ENCODE peak calls at places on chromosomes 6 and 20, in five cellular contexts. One of them, this sample, is unnamed.

GRCh38 chr6:155292711-155293110 is 21.6 kb downstream of the TFB1M start:
- DNase-seq in cardiac muscle cell: no peak
- DNase-seq in Peyer's patch: no peak
- DNase-seq in psoas muscle: no peak
- DNase-seq in CD8-positive, alpha-beta T cell: no peak
- DNase-seq in this sample: no peak

GRCh38 chr6:116556065-116556464 is 2.5 kb downstream of the CALHM4 start:
- DNase-seq in psoas muscle: no peak
- DNase-seq in cardiac muscle cell: no peak
- DNase-seq in Peyer's patch: no peak
- DNase-seq in CD8-positive, alpha-beta T cell: no peak
- DNase-seq in this sample: no peak

GRCh38 chr6:143150291-143150690 is 89.6 kb downstream of the AIG1 start:
- DNase-seq in psoas muscle: no peak
- DNase-seq in cardiac muscle cell: no peak
- DNase-seq in Peyer's patch: no peak
- DNase-seq in CD8-positive, alpha-beta T cell: no peak
- DNase-seq in this sample: no peak

GRCh38 chr6:7546832-7547714 is 5.6 kb downstream of the DSP start:
- DNase-seq in psoas muscle: no peak
- DNase-seq in CD8-positive, alpha-beta T cell: no peak
- DNase-seq in cardiac muscle cell: no peak
- DNase-seq in Peyer's patch: no peak
- DNase-seq in this sample: no peak

GRCh38 chr6:52994031-52994788 is 874 bp downstream of the GSTA4 start:
- DNase-seq in cardiac muscle cell: peak; percentile 35
- DNase-seq in psoas muscle: peak; percentile 53
- DNase-seq in CD8-positive, alpha-beta T cell: no peak
- DNase-seq in Peyer's patch: no peak
- DNase-seq in this sample: no peak

GRCh38 chr20:15992564-15992963 is 580.7 kb downstream of the KIF16B start:
- DNase-seq in cardiac muscle cell: no peak
- DNase-seq in psoas muscle: no peak
- DNase-seq in Peyer's patch: no peak
- DNase-seq in CD8-positive, alpha-beta T cell: no peak
- DNase-seq in this sample: no peak

GRCh38 chr6:83872386-83873118 is 13.1 kb downstream of the CYB5R4 start:
- DNase-seq in Peyer's patch: no peak
- DNase-seq in CD8-positive, alpha-beta T cell: no peak
- DNase-seq in psoas muscle: no peak
- DNase-seq in cardiac muscle cell: no peak
- DNase-seq in this sample: no peak

GRCh38 chr6:158502593-158502950 is 57.3 kb upstream of the TMEM181 start:
- DNase-seq in psoas muscle: no peak
- DNase-seq in CD8-positive, alpha-beta T cell: no peak
- DNase-seq in Peyer's patch: no peak
- DNase-seq in cardiac muscle cell: no peak
- DNase-seq in this sample: no peak

GRCh38 chr20:51486197-51487005 is 56.1 kb downstream of the NFATC2 start:
- DNase-seq in CD8-positive, alpha-beta T cell: no peak
- DNase-seq in cardiac muscle cell: no peak
- DNase-seq in psoas muscle: no peak
- DNase-seq in Peyer's patch: no peak
- DNase-seq in this sample: no peak

GRCh38 chr20:64116541-64117423 is 9.4 kb upstream of the NPBWR2 start:
- DNase-seq in CD8-positive, alpha-beta T cell: no peak
- DNase-seq in psoas muscle: peak; percentile 36
- DNase-seq in cardiac muscle cell: no peak
- DNase-seq in Peyer's patch: peak; percentile 31
- DNase-seq in this sample: no peak

GRCh38 chr6:32807020-32807580 is 9.7 kb downstream of the HLA-DOB start:
- DNase-seq in psoas muscle: no peak
- DNase-seq in cardiac muscle cell: no peak
- DNase-seq in Peyer's patch: no peak
- DNase-seq in CD8-positive, alpha-beta T cell: no peak
- DNase-seq in this sample: no peak

GRCh38 chr6:53391170-53391569 is 42.4 kb upstream of the ELOVL5 start:
- DNase-seq in CD8-positive, alpha-beta T cell: no peak
- DNase-seq in psoas muscle: no peak
- DNase-seq in cardiac muscle cell: no peak
- DNase-seq in Peyer's patch: no peak
- DNase-seq in this sample: no peak

GRCh38 chr6:106413016-106413415 is 52.5 kb downstream of the CRYBG1 start:
- DNase-seq in cardiac muscle cell: no peak
- DNase-seq in Peyer's patch: no peak
- DNase-seq in CD8-positive, alpha-beta T cell: no peak
- DNase-seq in psoas muscle: no peak
- DNase-seq in this sample: no peak

GRCh38 chr6:129353067-129353466 is 356.9 kb downstream of the ARHGAP18 start:
- DNase-seq in CD8-positive, alpha-beta T cell: no peak
- DNase-seq in Peyer's patch: peak; percentile 48
- DNase-seq in psoas muscle: no peak
- DNase-seq in cardiac muscle cell: no peak
- DNase-seq in this sample: no peak

GRCh38 chr20:41411458-41411857 is 44.8 kb upstream of the EMILIN3 start:
- DNase-seq in cardiac muscle cell: no peak
- DNase-seq in CD8-positive, alpha-beta T cell: no peak
- DNase-seq in Peyer's patch: no peak
- DNase-seq in psoas muscle: no peak
- DNase-seq in this sample: no peak

GRCh38 chr6:96157018-96157565 is 141.3 kb downstream of the FUT9 start:
- DNase-seq in cardiac muscle cell: no peak
- DNase-seq in CD8-positive, alpha-beta T cell: no peak
- DNase-seq in Peyer's patch: no peak
- DNase-seq in psoas muscle: no peak
- DNase-seq in this sample: no peak

GRCh38 chr20:59604770-59605665 is 678 bp downstream of the PHACTR3 start:
- DNase-seq in Peyer's patch: no peak
- DNase-seq in psoas muscle: no peak
- DNase-seq in CD8-positive, alpha-beta T cell: no peak
- DNase-seq in cardiac muscle cell: no peak
- DNase-seq in this sample: no peak

GRCh38 chr6:63268574-63268973 is 51.2 kb downstream of the LGSN start:
- DNase-seq in cardiac muscle cell: no peak
- DNase-seq in psoas muscle: no peak
- DNase-seq in Peyer's patch: no peak
- DNase-seq in CD8-positive, alpha-beta T cell: no peak
- DNase-seq in this sample: no peak

GRCh38 chr6:30075987-30076311 is 380 bp upstream of the RNF39 start:
- DNase-seq in Peyer's patch: no peak
- DNase-seq in psoas muscle: no peak
- DNase-seq in cardiac muscle cell: no peak
- DNase-seq in CD8-positive, alpha-beta T cell: no peak
- DNase-seq in this sample: no peak

GRCh38 chr6:137389150-137389664 is 105.0 kb downstream of the OLIG3 start:
- DNase-seq in psoas muscle: no peak
- DNase-seq in CD8-positive, alpha-beta T cell: peak; percentile 12
- DNase-seq in cardiac muscle cell: no peak
- DNase-seq in Peyer's patch: peak; percentile 79
- DNase-seq in this sample: peak; percentile 75

GRCh38 chr6:84842526-84843161 is 78.2 kb upstream of the TBX18 start:
- DNase-seq in psoas muscle: no peak
- DNase-seq in cardiac muscle cell: no peak
- DNase-seq in Peyer's patch: no peak
- DNase-seq in CD8-positive, alpha-beta T cell: no peak
- DNase-seq in this sample: no peak

GRCh38 chr6:113875470-113875869 is 18.3 kb downstream of the MARCKS start:
- DNase-seq in cardiac muscle cell: no peak
- DNase-seq in CD8-positive, alpha-beta T cell: no peak
- DNase-seq in Peyer's patch: no peak
- DNase-seq in psoas muscle: no peak
- DNase-seq in this sample: no peak

GRCh38 chr6:158518196-158519127 is 41.4 kb upstream of the TMEM181 start:
- DNase-seq in psoas muscle: no peak
- DNase-seq in CD8-positive, alpha-beta T cell: no peak
- DNase-seq in cardiac muscle cell: peak; percentile 56
- DNase-seq in Peyer's patch: peak; percentile 84
- DNase-seq in this sample: peak; percentile 59

GRCh38 chr6:16766043-16766521 is 4.8 kb upstream of the ATXN1 start:
- DNase-seq in psoas muscle: no peak
- DNase-seq in CD8-positive, alpha-beta T cell: no peak
- DNase-seq in Peyer's patch: no peak
- DNase-seq in cardiac muscle cell: no peak
- DNase-seq in this sample: peak; percentile 55

GRCh38 chr20:49870261-49870660 is 45.1 kb downstream of the SPATA2 start:
- DNase-seq in CD8-positive, alpha-beta T cell: no peak
- DNase-seq in cardiac muscle cell: no peak
- DNase-seq in Peyer's patch: no peak
- DNase-seq in psoas muscle: no peak
- DNase-seq in this sample: no peak

GRCh38 chr6:157974341-157974894 is 7.2 kb upstream of the SYNJ2 start:
- DNase-seq in cardiac muscle cell: no peak
- DNase-seq in psoas muscle: no peak
- DNase-seq in Peyer's patch: no peak
- DNase-seq in CD8-positive, alpha-beta T cell: no peak
- DNase-seq in this sample: no peak

GRCh38 chr6:37222992-37223391 is 34.6 kb upstream of the TBC1D22B start:
- DNase-seq in psoas muscle: no peak
- DNase-seq in cardiac muscle cell: no peak
- DNase-seq in CD8-positive, alpha-beta T cell: no peak
- DNase-seq in Peyer's patch: no peak
- DNase-seq in this sample: no peak
- H3K4me3 ChIP-seq in psoas muscle: peak overlapping the region; percentile 74
- H3K4me3 ChIP-seq in cardiac muscle cell: peak overlapping the region; percentile 51
- H3K4me3 ChIP-seq in CD8-positive, alpha-beta T cell: peak overlapping the region; percentile 71
- H3K4me3 ChIP-seq in Peyer's patch: peak overlapping the region; percentile 66
- H3K4me3 ChIP-seq in this sample: peak overlapping the region; percentile 94

GRCh38 chr6:14975124-14975815 is 270.6 kb upstream of the JARID2 start:
- DNase-seq in cardiac muscle cell: no peak
- DNase-seq in Peyer's patch: no peak
- DNase-seq in psoas muscle: no peak
- DNase-seq in CD8-positive, alpha-beta T cell: no peak
- DNase-seq in this sample: no peak
- H3K27me3 ChIP-seq in cardiac muscle cell: no peaks in the 10 kb centered on the region
- H3K27me3 ChIP-seq in Peyer's patch: no peaks in the 10 kb centered on the region
- H3K27me3 ChIP-seq in psoas muscle: no peaks in the 10 kb centered on the region
- H3K27me3 ChIP-seq in CD8-positive, alpha-beta T cell: no peaks in the 10 kb centered on the region
- H3K27me3 ChIP-seq in this sample: no peaks in the 10 kb centered on the region

DNA sequence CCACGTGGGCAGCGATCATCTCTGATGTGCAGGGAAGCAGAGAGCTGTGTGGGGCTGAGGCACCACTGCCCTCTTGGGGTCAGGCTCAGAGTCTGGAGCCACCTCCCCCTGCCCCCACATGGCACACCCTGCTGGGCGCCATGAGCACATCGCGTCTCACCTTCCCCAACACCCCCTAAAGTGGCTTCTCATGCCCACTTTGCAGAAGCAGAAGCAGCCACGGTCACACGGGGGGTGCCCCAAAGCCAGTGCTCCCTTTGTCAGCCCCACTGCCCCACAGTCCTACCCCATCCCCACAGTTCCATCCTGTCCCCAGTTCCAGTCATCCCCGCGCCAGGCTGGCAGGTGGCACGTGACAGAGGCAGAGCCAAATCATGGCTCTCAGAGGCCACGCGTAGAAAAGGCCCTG is 19.5 kb downstream of the SDCBP2 start:
- DNase-seq in psoas muscle: no peak
- DNase-seq in cardiac muscle cell: no peak
- DNase-seq in CD8-positive, alpha-beta T cell: no peak
- DNase-seq in Peyer's patch: no peak
- DNase-seq in this sample: no peak
- H3K4me1 ChIP-seq in psoas muscle: no peaks in the 10 kb centered on the region
- H3K4me1 ChIP-seq in cardiac muscle cell: no peaks in the 10 kb centered on the region
- H3K4me1 ChIP-seq in CD8-positive, alpha-beta T cell: peaks cover 6% of the 10 kb centered on the region
- H3K4me1 ChIP-seq in Peyer's patch: peaks cover 11% of the 10 kb centered on the region
- H3K4me1 ChIP-seq in this sample: peaks cover 8% of the 10 kb centered on the region

GRCh38 chr20:57263767-57264150 is 2.7 kb downstream of the BMP7 start:
- DNase-seq in CD8-positive, alpha-beta T cell: no peak
- DNase-seq in Peyer's patch: no peak
- DNase-seq in cardiac muscle cell: no peak
- DNase-seq in psoas muscle: no peak
- DNase-seq in this sample: no peak

GRCh38 chr20:57260959-57261357 is 5.5 kb downstream of the BMP7 start:
- DNase-seq in cardiac muscle cell: peak; percentile 63
- DNase-seq in Peyer's patch: no peak
- DNase-seq in CD8-positive, alpha-beta T cell: no peak
- DNase-seq in psoas muscle: no peak
- DNase-seq in this sample: no peak

GRCh38 chr20:57261488-57262243 is 4.8 kb downstream of the BMP7 start:
- DNase-seq in Peyer's patch: no peak
- DNase-seq in psoas muscle: no peak
- DNase-seq in CD8-positive, alpha-beta T cell: no peak
- DNase-seq in cardiac muscle cell: peak; percentile 68
- DNase-seq in this sample: no peak

GRCh38 chr20:57263127-57263609 is 3.3 kb downstream of the BMP7 start:
- DNase-seq in Peyer's patch: no peak
- DNase-seq in psoas muscle: no peak
- DNase-seq in cardiac muscle cell: no peak
- DNase-seq in CD8-positive, alpha-beta T cell: no peak
- DNase-seq in this sample: no peak

GRCh38 chr20:57262244-57263126 is 4.0 kb downstream of the BMP7 start:
- DNase-seq in psoas muscle: no peak
- DNase-seq in cardiac muscle cell: no peak
- DNase-seq in CD8-positive, alpha-beta T cell: no peak
- DNase-seq in Peyer's patch: no peak
- DNase-seq in this sample: no peak
- H3K4me3 ChIP-seq in psoas muscle: no peak overlapping the region
- H3K4me3 ChIP-seq in cardiac muscle cell: peak overlapping the region; percentile 55
- H3K4me3 ChIP-seq in CD8-positive, alpha-beta T cell: no peak overlapping the region
- H3K4me3 ChIP-seq in Peyer's patch: no peak overlapping the region
- H3K4me3 ChIP-seq in this sample: no peak overlapping the region

GRCh38 chr20:61732511-61733210 is 333.0 kb downstream of the TAF4 start:
- DNase-seq in Peyer's patch: no peak
- DNase-seq in cardiac muscle cell: no peak
- DNase-seq in CD8-positive, alpha-beta T cell: no peak
- DNase-seq in psoas muscle: peak; percentile 31
- DNase-seq in this sample: no peak
- H3K27me3 ChIP-seq in Peyer's patch: no peaks in the 10 kb centered on the region
- H3K27me3 ChIP-seq in cardiac muscle cell: no peaks in the 10 kb centered on the region
- H3K27me3 ChIP-seq in CD8-positive, alpha-beta T cell: no peaks in the 10 kb centered on the region
- H3K27me3 ChIP-seq in psoas muscle: peaks cover 2% of the 10 kb centered on the region
- H3K27me3 ChIP-seq in this sample: no peaks in the 10 kb centered on the region

GRCh38 chr20:36097751-36098151 is 56.8 kb upstream of the EPB41L1 start:
- DNase-seq in Peyer's patch: no peak
- DNase-seq in cardiac muscle cell: no peak
- DNase-seq in CD8-positive, alpha-beta T cell: no peak
- DNase-seq in psoas muscle: no peak
- DNase-seq in this sample: no peak
- H3K4me1 ChIP-seq in Peyer's patch: peaks cover 27% of the 10 kb centered on the region
- H3K4me1 ChIP-seq in cardiac muscle cell: peaks cover 37% of the 10 kb centered on the region
- H3K4me1 ChIP-seq in CD8-positive, alpha-beta T cell: peaks cover 3% of the 10 kb centered on the region
- H3K4me1 ChIP-seq in psoas muscle: no peaks in the 10 kb centered on the region
- H3K4me1 ChIP-seq in this sample: peaks cover 12% of the 10 kb centered on the region